ENCODE peak calls at places on chromosomes 12 and 14, in ten cellular contexts. One of them, this sample, is unnamed.

GRCh38 chr12:90712671-90713070 is 242.3 kb downstream of the CCER1 start:
- DNase-seq in foreskin fibroblast: peak
- DNase-seq in neural progenitor cell: no peak
- DNase-seq in suprapubic skin: no peak
- DNase-seq in fibroblast of the aortic adventitia: no peak
- DNase-seq in GM20000: no peak
- DNase-seq in cardiac fibroblast: peak
- DNase-seq in mammary epithelial cell: no peak
- DNase-seq in stomach: no peak
- DNase-seq in dorsolateral prefrontal cortex: no peak
- DNase-seq in this sample: no peak

GRCh38 chr12:119088917-119089667 is 89.6 kb upstream of the HSPB8 start:
- DNase-seq in foreskin fibroblast: no peak
- DNase-seq in neural progenitor cell: peak
- DNase-seq in suprapubic skin: no peak
- DNase-seq in fibroblast of the aortic adventitia: no peak
- DNase-seq in GM20000: no peak
- DNase-seq in cardiac fibroblast: no peak
- DNase-seq in mammary epithelial cell: no peak
- DNase-seq in stomach: no peak
- DNase-seq in dorsolateral prefrontal cortex: no peak
- DNase-seq in this sample: no peak

GRCh38 chr12:12721251-12721689 is 4.1 kb downstream of the CDKN1B start:
- DNase-seq in foreskin fibroblast: no peak
- DNase-seq in neural progenitor cell: no peak
- DNase-seq in suprapubic skin: no peak
- DNase-seq in fibroblast of the aortic adventitia: peak
- DNase-seq in GM20000: no peak
- DNase-seq in cardiac fibroblast: no peak
- DNase-seq in mammary epithelial cell: no peak
- DNase-seq in stomach: no peak
- DNase-seq in dorsolateral prefrontal cortex: no peak
- DNase-seq in this sample: no peak

GRCh38 chr12:21528953-21529352 is 2.9 kb downstream of the SPX start:
- DNase-seq in foreskin fibroblast: no peak
- DNase-seq in neural progenitor cell: no peak
- DNase-seq in suprapubic skin: no peak
- DNase-seq in fibroblast of the aortic adventitia: no peak
- DNase-seq in GM20000: no peak
- DNase-seq in cardiac fibroblast: peak
- DNase-seq in mammary epithelial cell: no peak
- DNase-seq in stomach: peak
- DNase-seq in dorsolateral prefrontal cortex: no peak
- DNase-seq in this sample: no peak

GRCh38 chr12:68370667-68371066 is 38.5 kb upstream of the MDM1 start:
- DNase-seq in foreskin fibroblast: no peak
- DNase-seq in neural progenitor cell: no peak
- DNase-seq in suprapubic skin: no peak
- DNase-seq in fibroblast of the aortic adventitia: no peak
- DNase-seq in GM20000: no peak
- DNase-seq in cardiac fibroblast: no peak
- DNase-seq in mammary epithelial cell: no peak
- DNase-seq in stomach: no peak
- DNase-seq in dorsolateral prefrontal cortex: no peak
- DNase-seq in this sample: no peak

GRCh38 chr14:89672636-89673279 is 255.7 kb upstream of the FOXN3 start:
- DNase-seq in foreskin fibroblast: no peak
- DNase-seq in neural progenitor cell: no peak
- DNase-seq in suprapubic skin: no peak
- DNase-seq in fibroblast of the aortic adventitia: peak
- DNase-seq in GM20000: no peak
- DNase-seq in cardiac fibroblast: peak
- DNase-seq in mammary epithelial cell: no peak
- DNase-seq in stomach: peak
- DNase-seq in dorsolateral prefrontal cortex: no peak
- DNase-seq in this sample: no peak

GRCh38 chr12:99455350-99456037 is 192.1 kb upstream of the GARIN6 start:
- DNase-seq in foreskin fibroblast: peak
- DNase-seq in neural progenitor cell: no peak
- DNase-seq in suprapubic skin: no peak
- DNase-seq in fibroblast of the aortic adventitia: peak
- DNase-seq in GM20000: no peak
- DNase-seq in cardiac fibroblast: peak
- DNase-seq in mammary epithelial cell: peak
- DNase-seq in stomach: no peak
- DNase-seq in dorsolateral prefrontal cortex: no peak
- DNase-seq in this sample: no peak

GRCh38 chr12:82756303-82756702 is 69.6 kb downstream of the TMTC2 start:
- DNase-seq in foreskin fibroblast: no peak
- DNase-seq in neural progenitor cell: peak
- DNase-seq in suprapubic skin: no peak
- DNase-seq in fibroblast of the aortic adventitia: no peak
- DNase-seq in GM20000: no peak
- DNase-seq in cardiac fibroblast: no peak
- DNase-seq in mammary epithelial cell: no peak
- DNase-seq in stomach: no peak
- DNase-seq in dorsolateral prefrontal cortex: no peak
- DNase-seq in this sample: no peak

GRCh38 chr14:105865904-105866840 is 339.8 kb downstream of the TMEM121 start:
- DNase-seq in foreskin fibroblast: no peak
- DNase-seq in neural progenitor cell: no peak
- DNase-seq in suprapubic skin: peak
- DNase-seq in fibroblast of the aortic adventitia: no peak
- DNase-seq in GM20000: no peak
- DNase-seq in cardiac fibroblast: no peak
- DNase-seq in mammary epithelial cell: no peak
- DNase-seq in stomach: peak
- DNase-seq in dorsolateral prefrontal cortex: no peak
- DNase-seq in this sample: no peak

GRCh38 chr12:50061946-50062725 is 4.7 kb downstream of the ASIC1 start:
- DNase-seq in foreskin fibroblast: no peak
- DNase-seq in neural progenitor cell: no peak
- DNase-seq in suprapubic skin: no peak
- DNase-seq in fibroblast of the aortic adventitia: no peak
- DNase-seq in GM20000: no peak
- DNase-seq in cardiac fibroblast: no peak
- DNase-seq in mammary epithelial cell: no peak
- DNase-seq in stomach: no peak
- DNase-seq in dorsolateral prefrontal cortex: no peak
- DNase-seq in this sample: no peak

GRCh38 chr12:50720085-50720484 is 43.8 kb upstream of the ATF1 start:
- DNase-seq in foreskin fibroblast: peak
- DNase-seq in neural progenitor cell: no peak
- DNase-seq in suprapubic skin: no peak
- DNase-seq in fibroblast of the aortic adventitia: peak
- DNase-seq in GM20000: no peak
- DNase-seq in cardiac fibroblast: no peak
- DNase-seq in mammary epithelial cell: no peak
- DNase-seq in stomach: no peak
- DNase-seq in dorsolateral prefrontal cortex: no peak
- DNase-seq in this sample: no peak

GRCh38 chr14:95296595-95297365 is 22.9 kb downstream of the CLMN start:
- DNase-seq in foreskin fibroblast: no peak
- DNase-seq in neural progenitor cell: no peak
- DNase-seq in suprapubic skin: no peak
- DNase-seq in fibroblast of the aortic adventitia: no peak
- DNase-seq in GM20000: no peak
- DNase-seq in cardiac fibroblast: no peak
- DNase-seq in mammary epithelial cell: no peak
- DNase-seq in stomach: no peak
- DNase-seq in dorsolateral prefrontal cortex: no peak
- DNase-seq in this sample: no peak

GRCh38 chr12:104131609-104132008 is 6.4 kb downstream of the NFYB start:
- DNase-seq in foreskin fibroblast: no peak
- DNase-seq in neural progenitor cell: no peak
- DNase-seq in suprapubic skin: no peak
- DNase-seq in fibroblast of the aortic adventitia: no peak
- DNase-seq in GM20000: no peak
- DNase-seq in cardiac fibroblast: no peak
- DNase-seq in mammary epithelial cell: no peak
- DNase-seq in stomach: no peak
- DNase-seq in dorsolateral prefrontal cortex: no peak
- DNase-seq in this sample: no peak

GRCh38 chr12:111271674-111272418 is 97.0 kb downstream of the PHETA1 start:
- DNase-seq in foreskin fibroblast: peak
- DNase-seq in neural progenitor cell: no peak
- DNase-seq in suprapubic skin: no peak
- DNase-seq in fibroblast of the aortic adventitia: peak
- DNase-seq in GM20000: no peak
- DNase-seq in cardiac fibroblast: no peak
- DNase-seq in mammary epithelial cell: no peak
- DNase-seq in stomach: no peak
- DNase-seq in dorsolateral prefrontal cortex: no peak
- DNase-seq in this sample: peak

GRCh38 chr12:111277570-111277969 is 91.3 kb downstream of the PHETA1 start:
- DNase-seq in foreskin fibroblast: no peak
- DNase-seq in neural progenitor cell: no peak
- DNase-seq in suprapubic skin: no peak
- DNase-seq in fibroblast of the aortic adventitia: no peak
- DNase-seq in GM20000: no peak
- DNase-seq in cardiac fibroblast: no peak
- DNase-seq in mammary epithelial cell: no peak
- DNase-seq in stomach: no peak
- DNase-seq in dorsolateral prefrontal cortex: no peak
- DNase-seq in this sample: no peak

GRCh38 chr12:111276189-111276588 is 92.7 kb downstream of the PHETA1 start:
- DNase-seq in foreskin fibroblast: peak
- DNase-seq in neural progenitor cell: no peak
- DNase-seq in suprapubic skin: no peak
- DNase-seq in fibroblast of the aortic adventitia: no peak
- DNase-seq in GM20000: no peak
- DNase-seq in cardiac fibroblast: no peak
- DNase-seq in mammary epithelial cell: no peak
- DNase-seq in stomach: no peak
- DNase-seq in dorsolateral prefrontal cortex: no peak
- DNase-seq in this sample: no peak

GRCh38 chr12:111275308-111275707 is 93.6 kb downstream of the PHETA1 start:
- DNase-seq in foreskin fibroblast: no peak
- DNase-seq in neural progenitor cell: no peak
- DNase-seq in suprapubic skin: no peak
- DNase-seq in fibroblast of the aortic adventitia: no peak
- DNase-seq in GM20000: no peak
- DNase-seq in cardiac fibroblast: no peak
- DNase-seq in mammary epithelial cell: no peak
- DNase-seq in stomach: no peak
- DNase-seq in dorsolateral prefrontal cortex: peak
- DNase-seq in this sample: no peak

DNA sequence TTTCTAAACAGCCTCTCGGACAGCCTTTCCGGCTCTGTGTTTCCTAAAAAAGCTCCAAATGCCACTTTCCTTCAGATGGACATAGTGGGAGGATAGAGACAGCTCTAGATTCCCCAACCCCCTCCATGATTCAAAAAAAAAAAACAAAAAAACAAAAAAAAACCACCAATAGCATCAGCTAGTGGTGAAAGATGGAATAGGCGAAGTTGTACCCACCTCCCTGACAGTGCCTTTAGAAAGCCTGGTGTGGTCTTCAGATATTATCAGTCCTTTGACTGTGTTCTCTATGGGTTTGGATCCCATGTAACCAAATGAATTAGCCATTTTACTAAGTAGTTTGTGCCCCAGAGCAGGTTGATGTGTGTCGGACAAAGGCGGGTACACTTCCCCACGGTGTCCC is 94.1 kb downstream of the PHETA1 start:
- DNase-seq in foreskin fibroblast: peak
- DNase-seq in neural progenitor cell: peak
- DNase-seq in suprapubic skin: no peak
- DNase-seq in fibroblast of the aortic adventitia: no peak
- DNase-seq in GM20000: no peak
- DNase-seq in cardiac fibroblast: no peak
- DNase-seq in mammary epithelial cell: no peak
- DNase-seq in stomach: no peak
- DNase-seq in dorsolateral prefrontal cortex: no peak
- DNase-seq in this sample: no peak
- TF ChIP-seq CTCF in foreskin fibroblast: peak
- TF ChIP-seq CTCF in neural progenitor cell: peak
- TF ChIP-seq CTCF in suprapubic skin: no peak
- TF ChIP-seq CTCF in fibroblast of the aortic adventitia: peak
- TF ChIP-seq CTCF in GM20000: peak
- TF ChIP-seq CTCF in cardiac fibroblast: peak
- TF ChIP-seq CTCF in mammary epithelial cell: peak
- TF ChIP-seq CTCF in stomach: no peak
- TF ChIP-seq CTCF in dorsolateral prefrontal cortex: peak
- TF ChIP-seq CTCF in this sample: no peak

DNA sequence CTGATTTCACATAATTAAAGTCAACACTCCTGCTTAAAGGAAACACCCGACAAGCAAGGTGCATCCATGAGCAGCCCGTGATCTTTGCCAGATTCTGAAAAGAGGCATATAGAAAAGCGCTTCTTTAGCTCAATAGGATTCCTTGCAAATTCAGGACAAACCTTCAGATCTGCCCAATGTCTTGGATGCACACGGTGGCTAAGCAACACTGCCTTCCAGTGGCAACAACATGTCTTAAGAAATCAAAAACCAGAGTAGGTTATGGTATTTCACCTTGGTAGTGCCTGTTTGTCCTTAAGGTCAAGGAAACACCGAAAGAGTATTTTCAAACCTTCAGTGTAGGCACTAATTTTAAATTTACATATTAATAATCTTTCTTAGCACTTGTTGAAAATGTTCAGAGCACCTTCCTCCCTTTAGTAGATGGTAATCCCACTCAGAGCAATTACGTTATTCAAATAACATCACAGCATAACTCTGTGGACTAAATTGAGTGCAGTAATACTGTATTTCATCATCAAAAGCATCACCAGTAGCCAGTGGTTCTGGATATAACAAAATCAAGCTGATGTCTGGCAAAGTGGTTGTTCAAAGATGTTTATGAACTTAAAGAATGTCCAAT is 58.0 kb upstream of the CDKN3 start:
- DNase-seq in foreskin fibroblast: peak
- DNase-seq in neural progenitor cell: peak
- DNase-seq in suprapubic skin: no peak
- DNase-seq in fibroblast of the aortic adventitia: peak
- DNase-seq in GM20000: no peak
- DNase-seq in cardiac fibroblast: peak
- DNase-seq in mammary epithelial cell: peak
- DNase-seq in stomach: no peak
- DNase-seq in dorsolateral prefrontal cortex: no peak
- DNase-seq in this sample: no peak
- TF ChIP-seq CTCF in foreskin fibroblast: peak
- TF ChIP-seq CTCF in neural progenitor cell: peak
- TF ChIP-seq CTCF in suprapubic skin: no peak
- TF ChIP-seq CTCF in fibroblast of the aortic adventitia: peak
- TF ChIP-seq CTCF in GM20000: no peak
- TF ChIP-seq CTCF in cardiac fibroblast: peak
- TF ChIP-seq CTCF in mammary epithelial cell: peak
- TF ChIP-seq CTCF in stomach: peak
- TF ChIP-seq CTCF in dorsolateral prefrontal cortex: peak
- TF ChIP-seq CTCF in this sample: no peak

GRCh38 chr14:34059925-34060746 is 109.3 kb upstream of the EGLN3 start:
- DNase-seq in foreskin fibroblast: peak
- DNase-seq in neural progenitor cell: peak
- DNase-seq in suprapubic skin: peak
- DNase-seq in fibroblast of the aortic adventitia: peak
- DNase-seq in GM20000: peak
- DNase-seq in cardiac fibroblast: peak
- DNase-seq in mammary epithelial cell: peak
- DNase-seq in stomach: peak
- DNase-seq in dorsolateral prefrontal cortex: peak
- DNase-seq in this sample: peak
- TF ChIP-seq CTCF in foreskin fibroblast: peak
- TF ChIP-seq CTCF in neural progenitor cell: peak
- TF ChIP-seq CTCF in suprapubic skin: no peak
- TF ChIP-seq CTCF in fibroblast of the aortic adventitia: peak
- TF ChIP-seq CTCF in GM20000: peak
- TF ChIP-seq CTCF in cardiac fibroblast: no peak
- TF ChIP-seq CTCF in mammary epithelial cell: no peak
- TF ChIP-seq CTCF in stomach: no peak
- TF ChIP-seq CTCF in dorsolateral prefrontal cortex: peak
- TF ChIP-seq CTCF in this sample: no peak

GRCh38 chr12:108099085-108099484 is 30.0 kb upstream of the WSCD2 start:
- DNase-seq in foreskin fibroblast: no peak
- DNase-seq in neural progenitor cell: no peak
- DNase-seq in suprapubic skin: peak
- DNase-seq in fibroblast of the aortic adventitia: no peak
- DNase-seq in GM20000: no peak
- DNase-seq in cardiac fibroblast: no peak
- DNase-seq in mammary epithelial cell: no peak
- DNase-seq in stomach: no peak
- DNase-seq in dorsolateral prefrontal cortex: no peak
- DNase-seq in this sample: no peak
- TF ChIP-seq CTCF in foreskin fibroblast: no peak
- TF ChIP-seq CTCF in neural progenitor cell: peak
- TF ChIP-seq CTCF in suprapubic skin: no peak
- TF ChIP-seq CTCF in fibroblast of the aortic adventitia: no peak
- TF ChIP-seq CTCF in GM20000: no peak
- TF ChIP-seq CTCF in cardiac fibroblast: no peak
- TF ChIP-seq CTCF in mammary epithelial cell: peak
- TF ChIP-seq CTCF in stomach: peak
- TF ChIP-seq CTCF in dorsolateral prefrontal cortex: no peak
- TF ChIP-seq CTCF in this sample: no peak

This sample was measured in activated CD8-positive, alpha-beta T cell treated with anti-CD3 and anti-CD28 coated beads for 36 hours.